ENCODE peak calls at places on chromosomes 2 and 18, in five cellular contexts. I is breast epithelium, L is upper lobe of right lung, B is esophagus squamous epithelium, G is neural crest cell. N is an unnamed sample.
A peak's percentile ranks its signal among the peaks of the same experiment; 100 is the strongest.

GRCh38 chr2:9416962-9417316 is 6.4 kb downstream of the ITGB1BP1 start:
- DNase-seq in I (no peak), L (no peak), B (no peak), G (no peak), N (no peak)

GRCh38 chr2:112683550-112684414 is 37.0 kb upstream of the NT5DC4 start:
- DNase-seq in I (no peak), L (no peak), B (no peak), G (no peak), N (no peak)

GRCh38 chr18:25229080-25229479 is 122.9 kb downstream of the ZNF521 start:
- DNase-seq in I (no peak), L (no peak), B (no peak), G (no peak), N (no peak)

GRCh38 chr2:85959191-85959590 is 70.4 kb upstream of the ST3GAL5 start:
- DNase-seq in I (no peak), L (no peak), B (no peak), G (no peak), N (no peak)

GRCh38 chr2:61536723-61537581 is 1.2 kb downstream of the XPO1 start:
- DNase-seq in I (peak; percentile 81), L (peak; percentile 90), B (peak; percentile 62), G (peak; percentile 70), N (peak; percentile 83)

GRCh38 chr2:118089015-118089800 is 937 bp downstream of the INSIG2 start:
- DNase-seq in I (no peak), L (no peak), B (no peak), G (peak; percentile 6), N (no peak)

GRCh38 chr2:190718652-190719526 is 70.0 kb downstream of the NAB1 start:
- DNase-seq in I (peak; percentile 55), L (no peak), B (no peak), G (no peak), N (no peak)

GRCh38 chr18:61896767-61897166 is 4.0 kb upstream of the RNF152 start:
- DNase-seq in I (peak; percentile 85), L (no peak), B (no peak), G (no peak), N (no peak)

GRCh38 chr2:172736419-172737174 is 952 bp downstream of the RAPGEF4 start:
- DNase-seq in I (no peak), L (no peak), B (no peak), G (no peak), N (peak; percentile 45)

GRCh38 chr2:239716536-239717318 is 308.4 kb downstream of the NDUFA10 start:
- DNase-seq in I (no peak), L (peak; percentile 54), B (no peak), G (no peak), N (no peak)

GRCh38 chr2:74041726-74042125 is 57.0 kb downstream of the TET3 start:
- DNase-seq in I (no peak), L (no peak), B (no peak), G (no peak), N (no peak)

GRCh38 chr2:162706770-162707169 is 131.8 kb downstream of the KCNH7 start:
- DNase-seq in I (no peak), L (no peak), B (no peak), G (no peak), N (no peak)

GRCh38 chr2:86416126-86416525 is 25.0 kb upstream of the KDM3A start:
- DNase-seq in I (no peak), L (no peak), B (no peak), G (no peak), N (no peak)

DNA sequence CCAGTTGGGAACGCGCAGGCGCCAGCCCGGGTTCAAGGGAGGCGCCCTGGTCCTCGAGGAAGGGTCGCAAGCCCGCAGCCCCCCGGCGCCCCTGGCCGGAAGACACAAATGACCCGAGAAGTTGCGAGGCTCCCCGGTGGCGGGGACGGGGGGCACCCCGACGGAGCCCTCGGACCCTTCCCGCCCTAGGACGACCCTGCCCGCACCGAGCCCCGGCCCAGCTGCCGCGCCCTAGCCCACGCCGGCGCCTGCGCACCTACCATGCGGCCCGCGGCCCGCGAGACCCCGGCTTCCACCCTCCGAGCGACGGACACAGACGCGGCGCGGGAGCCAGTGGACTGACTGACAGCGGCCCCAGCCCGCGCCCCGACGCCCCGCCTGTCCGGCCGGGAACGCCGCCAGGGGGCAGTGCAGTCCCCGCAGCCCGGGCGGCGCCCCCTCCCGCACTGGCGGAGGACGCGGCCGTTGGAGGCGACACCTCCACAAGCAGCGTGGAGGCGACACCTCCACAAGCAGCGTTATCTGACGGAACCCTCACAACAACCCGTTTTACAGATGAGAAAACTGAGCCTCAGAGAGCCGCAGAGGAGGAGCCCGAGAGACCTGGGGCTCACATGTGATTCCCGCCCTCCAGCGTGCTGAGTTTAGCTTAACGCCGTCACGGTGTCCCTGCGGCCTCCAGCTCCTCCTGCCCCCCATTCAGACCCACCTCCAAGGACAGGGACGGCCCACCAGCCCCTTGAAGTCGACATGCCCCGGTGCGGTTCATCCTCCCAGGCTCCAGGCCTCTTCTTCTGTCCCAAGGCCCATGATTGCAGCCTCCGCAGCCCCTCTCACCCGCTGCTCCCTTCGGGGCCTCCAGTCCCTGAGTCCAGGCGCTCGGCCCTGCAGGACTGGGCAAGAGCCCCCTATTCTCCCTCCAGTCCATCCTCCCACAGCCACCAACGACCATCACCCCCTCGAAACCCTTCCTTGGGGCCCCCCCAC is at the start of gene NMUR1:
- DNase-seq in I (no peak), L (peak; percentile 83), B (no peak), G (peak; percentile 59), N (no peak)
- TF ChIP-seq CTCF in I (peak; percentile 64), L (peak; percentile 71), B (peak; percentile 75), G (peak; percentile 84), N (peak; percentile 56)

GRCh38 chr2:235102987-235103386 is 151.2 kb downstream of the SH3BP4 start:
- DNase-seq in I (no peak), L (no peak), B (no peak), G (no peak), N (no peak)

GRCh38 chr2:235107640-235107951 is 155.8 kb downstream of the SH3BP4 start:
- DNase-seq in I (no peak), L (no peak), B (no peak), G (no peak), N (no peak)

GRCh38 chr2:235105821-235106359 is 154.1 kb downstream of the SH3BP4 start:
- DNase-seq in I (no peak), L (no peak), B (no peak), G (no peak), N (no peak)

GRCh38 chr2:235112365-235112764 is 160.5 kb downstream of the SH3BP4 start:
- DNase-seq in I (no peak), L (no peak), B (no peak), G (no peak), N (no peak)

DNA sequence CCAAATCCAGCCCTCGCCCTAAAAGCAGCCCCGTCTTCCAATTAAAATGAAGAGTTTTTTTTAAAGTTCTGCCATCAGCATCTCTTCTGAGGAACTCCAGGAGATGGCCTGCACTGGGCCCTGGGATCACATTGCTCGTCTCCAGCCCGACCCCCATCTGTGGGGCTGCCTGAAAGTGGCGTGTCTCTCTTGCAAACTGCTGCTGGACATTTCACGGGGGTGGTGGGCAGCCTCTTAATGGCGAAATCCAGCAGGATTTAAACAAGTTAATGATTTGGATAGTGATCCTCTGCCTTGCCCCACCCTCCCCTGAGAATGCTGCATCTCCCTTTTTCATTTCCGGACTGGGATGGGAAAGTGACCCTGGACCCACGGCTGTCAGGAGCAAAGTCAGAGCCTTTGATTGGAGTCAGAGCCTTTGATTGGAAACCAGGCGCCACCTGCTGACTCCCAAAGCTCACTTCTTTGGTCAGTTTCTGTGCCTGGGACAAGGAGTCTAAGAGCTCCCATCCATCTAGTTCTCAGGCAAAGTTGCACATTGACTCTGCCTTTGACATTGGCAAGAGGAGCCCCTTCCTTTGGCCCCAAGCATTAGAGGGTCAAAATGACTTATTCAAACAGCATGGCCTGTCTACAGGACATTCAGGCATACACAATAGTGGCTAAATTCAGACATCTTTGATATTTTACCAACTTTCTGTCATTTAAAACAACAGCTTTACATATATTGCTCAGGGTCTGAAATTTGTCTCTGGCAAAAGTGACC is 155.2 kb downstream of the SH3BP4 start:
- DNase-seq in I (peak; percentile 54), L (no peak), B (no peak), G (peak; percentile 64), N (peak; percentile 74)
- TF ChIP-seq CTCF in I (peak; percentile 74), L (peak; percentile 60), B (no peak), G (peak; percentile 78), N (peak; percentile 71)

GRCh38 chr2:69034122-69034521 is 21.1 kb downstream of the ANTXR1 start:
- DNase-seq in I (no peak), L (no peak), B (no peak), G (no peak), N (no peak)
- TF ChIP-seq CTCF in I (no peak), L (no peak), B (no peak), G (no peak), N (no peak)

GRCh38 chr2:215189393-215189792 is 51.0 kb upstream of the ABCA12 start:
- DNase-seq in I (no peak), L (no peak), B (no peak), G (no peak), N (no peak)
- TF ChIP-seq CTCF in I (no peak), L (no peak), B (no peak), G (no peak), N (no peak)

GRCh38 chr18:79637181-79637920 is 42.3 kb upstream of the CTDP1 start:
- DNase-seq in I (no peak), L (no peak), B (no peak), G (no peak), N (no peak)
- TF ChIP-seq CTCF in I (no peak), L (no peak), B (no peak), G (no peak), N (no peak)